ENCODE peak calls at places on chromosome X, in nine cellular contexts. E, D, J, V, F, L, W, B and Y are unnamed samples.

GRCh38 chrX:72349190-72349589 is 43.5 kb upstream of the CITED1 start:
- DNase-seq in E (no peak), D (no peak), J (peak; percentile 39), V (no peak), F (no peak), L (no peak), W (no peak), B (no peak), Y (no peak)

GRCh38 chrX:40864972-40865371 is 129.6 kb upstream of the MED14 start:
- DNase-seq in E (no peak), D (peak; percentile 60), J (peak; percentile 77), V (no peak), F (no peak), L (no peak), W (no peak), B (no peak), Y (no peak)

GRCh38 chrX:110418220-110418856 is 59.7 kb downstream of the RTL9 start:
- DNase-seq in E (no peak), D (peak; percentile 50), J (peak; percentile 81), V (peak; percentile 60), F (no peak), L (no peak), W (no peak), B (no peak), Y (peak; percentile 39)

GRCh38 chrX:153956044-153956907 is 11.8 kb upstream of the RENBP start:
- DNase-seq in E (no peak), D (no peak), J (no peak), V (no peak), F (no peak), L (no peak), W (no peak), B (no peak), Y (no peak)

GRCh38 chrX:150414228-150414627 is 51.1 kb downstream of the MAMLD1 start:
- DNase-seq in E (no peak), D (no peak), J (no peak), V (no peak), F (no peak), L (no peak), W (no peak), B (no peak), Y (no peak)

GRCh38 chrX:43448688-43449087 is 207.4 kb upstream of the MAOA start:
- DNase-seq in E (no peak), D (no peak), J (no peak), V (no peak), F (no peak), L (no peak), W (no peak), B (no peak), Y (no peak)

GRCh38 chrX:73127700-73128241 is 48.5 kb upstream of the PABPC1L2A start:
- DNase-seq in E (no peak), D (no peak), J (no peak), V (peak; percentile 61), F (no peak), L (peak; percentile 8), W (no peak), B (peak; percentile 13), Y (no peak)

GRCh38 chrX:141982296-141982695 is 78.6 kb downstream of the MAGEC1 start:
- DNase-seq in E (no peak), D (no peak), J (no peak), V (no peak), F (no peak), L (no peak), W (no peak), B (no peak), Y (no peak)

GRCh38 chrX:11944486-11944885 is 186.4 kb downstream of the MSL3 start:
- DNase-seq in E (no peak), D (peak; percentile 55), J (peak; percentile 68), V (no peak), F (no peak), L (peak; percentile 5), W (no peak), B (no peak), Y (peak; percentile 44)

GRCh38 chrX:46979340-46979739 is 67.1 kb downstream of the JADE3 start:
- DNase-seq in E (no peak), D (no peak), J (peak; percentile 78), V (no peak), F (no peak), L (no peak), W (no peak), B (no peak), Y (no peak)